ENCODE peak calls at places on chromosomes 6 and 20, in four cellular contexts. K, N, P and X are unnamed samples. For H3K4me1, the result is how much of the 10 kb centered on the place peaks cover.

GRCh38 chr6:80091506-80091905 is 15.0 kb upstream of the BCKDHB start:
- DNase-seq in P (no peak), N (no peak), K (no peak), X (no peak)

GRCh38 chr20:56348306-56348695 is 10.5 kb upstream of the FAM210B start:
- DNase-seq in K (no peak), N (no peak), P (peak), X (no peak)

GRCh38 chr6:107740496-107741190 is 83.5 kb downstream of the SCML4 start:
- DNase-seq in N (no peak), K (no peak), P (no peak), X (no peak)

GRCh38 chr20:62063981-62064787 is 1.5 kb downstream of the TAF4 start:
- DNase-seq in P (peak), N (peak), K (no peak), X (peak)

GRCh38 chr20:57656821-57657536 is 36.8 kb upstream of the ZBP1 start:
- DNase-seq in N (peak), P (no peak), K (no peak), X (peak)

GRCh38 chr20:16701296-16701695 is 28.5 kb upstream of the SNRPB2 start:
- DNase-seq in N (no peak), P (no peak), K (no peak), X (peak)

GRCh38 chr20:35173576-35174192 is 1.8 kb downstream of the PROCR start:
- DNase-seq in P (no peak), K (peak), N (no peak), X (no peak)

GRCh38 chr6:6875818-6876470 is 231.8 kb upstream of the RREB1 start:
- DNase-seq in N (no peak), P (peak), K (no peak), X (no peak)

GRCh38 chr6:121222656-121223055 is 111.6 kb downstream of the TBC1D32 start:
- DNase-seq in N (no peak), K (no peak), P (peak), X (no peak)

GRCh38 chr6:158039178-158039557 is 57.5 kb downstream of the SYNJ2 start:
- DNase-seq in K (no peak), N (no peak), P (peak), X (no peak)

GRCh38 chr20:8454137-8454712 is 322.2 kb downstream of the PLCB1 start:
- DNase-seq in N (no peak), P (peak), K (no peak), X (peak)

GRCh38 chr20:25525857-25526256 is 59.5 kb downstream of the NINL start:
- DNase-seq in P (peak), N (no peak), K (no peak), X (no peak)

GRCh38 chr6:105326216-105326615 is 76.7 kb downstream of the PREP start:
- DNase-seq in K (no peak), N (no peak), P (no peak), X (no peak)

GRCh38 chr6:169223006-169223405 is 30.6 kb downstream of the THBS2 start:
- DNase-seq in N (no peak), K (no peak), P (no peak), X (no peak)

GRCh38 chr20:50850721-50851286 is 55.9 kb downstream of the BCAS4 start:
- DNase-seq in K (no peak), N (no peak), P (peak), X (peak)

GRCh38 chr20:14264869-14265268 is 72.5 kb downstream of the FLRT3 start:
- DNase-seq in K (no peak), N (no peak), P (peak), X (no peak)

GRCh38 chr6:105606871-105607421 is 204.1 kb upstream of the PREP start:
- DNase-seq in K (no peak), P (peak), N (no peak), X (no peak)

GRCh38 chr20:15818651-15819071 is 754.6 kb downstream of the KIF16B start:
- DNase-seq in K (no peak), P (no peak), N (no peak), X (no peak)

GRCh38 chr6:22657341-22657985 is 88.1 kb downstream of the HDGFL1 start:
- DNase-seq in K (no peak), P (no peak), N (no peak), X (peak)

GRCh38 chr6:53979468-53980067 is 131.7 kb upstream of the MLIP start:
- DNase-seq in K (no peak), P (peak), N (no peak), X (peak)

GRCh38 chr6:43451348-43451747 is 4.0 kb downstream of the DLK2 start:
- DNase-seq in P (peak), K (no peak), N (no peak), X (no peak)

GRCh38 chr6:123913858-123914257 is 110.2 kb downstream of the NKAIN2 start:
- DNase-seq in P (no peak), N (no peak), K (no peak), X (no peak)

GRCh38 chr20:50303573-50304500 is 113.2 kb downstream of the CEBPB start:
- DNase-seq in N (peak), K (peak), P (peak), X (peak)

GRCh38 chr6:94953867-94954631 is 623.3 kb upstream of the MANEA start:
- DNase-seq in P (no peak), K (no peak), N (no peak), X (no peak)

GRCh38 chr6:35357671-35358070 is 15.3 kb downstream of the PPARD start:
- DNase-seq in N (no peak), K (no peak), P (no peak), X (no peak)

GRCh38 chr20:39070484-39071231 is 108.5 kb downstream of the DHX35 start:
- DNase-seq in P (no peak), K (no peak), N (no peak), X (no peak)

GRCh38 chr6:8268606-8269005 is 166.3 kb upstream of the EEF1E1 start:
- DNase-seq in N (no peak), K (no peak), P (no peak), X (no peak)

GRCh38 chr6:4210619-4211419 is 75.4 kb upstream of the ECI2 start:
- DNase-seq in K (peak), N (peak), P (peak), X (peak)

GRCh38 chr6:137213331-137213740 is 5.8 kb downstream of the IFNGR1 start:
- DNase-seq in K (no peak), N (no peak), P (no peak), X (no peak)

DNA sequence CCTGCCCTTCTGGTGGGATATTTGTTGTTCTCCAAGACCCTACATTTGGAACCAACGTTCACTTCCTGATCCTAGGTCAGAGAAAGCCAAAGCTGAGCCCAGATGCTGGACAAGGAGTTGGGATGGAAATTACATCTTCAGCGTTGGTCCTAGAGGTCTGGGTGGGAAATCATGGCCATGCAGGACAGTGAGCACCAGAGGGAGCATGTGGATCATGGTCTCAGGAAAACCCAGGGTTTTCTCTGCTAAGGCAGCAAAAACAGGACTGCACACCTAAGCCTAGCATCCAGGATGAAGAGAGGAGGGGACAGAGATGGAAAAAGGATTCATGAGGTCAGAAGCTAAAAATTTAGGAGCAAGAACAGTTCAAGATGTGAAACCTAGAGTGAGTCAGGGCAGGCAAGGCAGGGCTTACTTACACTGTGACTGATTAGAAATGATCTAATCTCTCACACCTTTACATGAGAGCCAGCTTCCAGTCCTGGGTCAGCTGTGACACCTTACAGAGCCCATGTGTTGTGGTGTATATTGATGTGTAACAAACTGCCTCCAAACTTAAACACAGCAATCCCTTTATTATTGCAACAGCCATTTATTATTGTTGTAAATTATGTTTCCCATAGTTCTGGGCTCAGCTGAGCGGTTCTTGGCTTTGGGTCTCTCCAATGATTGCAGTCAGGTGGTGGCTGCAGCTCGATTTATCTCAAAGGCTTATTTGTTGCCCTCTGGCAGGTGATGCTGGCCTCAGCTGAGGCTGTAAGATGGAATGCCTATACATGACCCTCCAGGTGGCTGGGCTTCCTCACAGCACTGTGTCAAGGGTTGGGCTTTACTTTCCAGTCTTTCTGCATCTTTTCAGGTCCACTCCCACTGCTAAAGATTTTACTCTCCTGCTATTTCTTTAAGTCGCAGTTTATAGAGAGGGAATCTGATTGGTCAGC is 6.5 kb downstream of the C20orf202 start:
- DNase-seq in P (no peak), N (no peak), K (no peak), X (no peak)
- TF ChIP-seq CTCF in P (no peak), N (no peak), K (no peak), X (no peak)

GRCh38 chr6:142851601-142852000 is 93.4 kb downstream of the HIVEP2 start:
- DNase-seq in K (no peak), P (no peak), N (no peak), X (no peak)
- H3K4me1 ChIP-seq in K (under half), P (under half), N (under half), X (under half)

GRCh38 chr6:55543633-55544309 is 35.2 kb downstream of the HMGCLL1 start:
- DNase-seq in K (no peak), P (no peak), N (no peak), X (no peak)
- TF ChIP-seq CTCF in K (no peak), P (no peak), N (no peak), X (no peak)

GRCh38 chr6:26136321-26136720 is 49.1 kb downstream of the HFE start:
- DNase-seq in K (no peak), N (no peak), P (no peak), X (no peak)

GRCh38 chr6:26140967-26141294 is 53.7 kb downstream of the HFE start:
- DNase-seq in K (no peak), P (no peak), N (no peak), X (no peak)

GRCh38 chr6:26142026-26142425 is 54.8 kb downstream of the HFE start:
- DNase-seq in N (no peak), P (no peak), K (no peak), X (no peak)

GRCh38 chr6:26140254-26140966 is 53.2 kb downstream of the HFE start:
- DNase-seq in N (no peak), P (no peak), K (no peak), X (no peak)

GRCh38 chr6:26141378-26141901 is 54.2 kb downstream of the HFE start:
- DNase-seq in P (no peak), N (no peak), K (no peak), X (peak)
- H3K4me1 ChIP-seq in P (under half), N (under half), K (under half), X (under half)